ENCODE peak calls at places on chromosomes 6 and 20, in five cellular contexts. G is GM23338, S is heart left ventricle, F is NCI-H2029 treated with DMSO at 0.1 percent for 48 hours, O is NCI-H146. U is an unnamed sample.

GRCh38 chr20:44309763-44310663 is 989 bp downstream of the FITM2 start:
- DNase-seq in G (peak), S (peak), F (no peak), O (no peak), U (no peak)

GRCh38 chr6:165447141-165447540 is 137.7 kb upstream of the C6orf118 start:
- DNase-seq in G (no peak), S (no peak), F (no peak), O (no peak), U (no peak)

GRCh38 chr6:29216528-29216927 is 45.8 kb downstream of the OR2J2 start:
- DNase-seq in G (no peak), S (no peak), F (no peak), O (no peak), U (no peak)

GRCh38 chr20:55160996-55161395 is 685.6 kb downstream of the DOK5 start:
- DNase-seq in G (no peak), S (no peak), F (no peak), O (no peak), U (no peak)

GRCh38 chr20:46010491-46011405 is 2.0 kb downstream of the MMP9 start:
- DNase-seq in G (no peak), S (no peak), F (no peak), O (peak), U (no peak)

GRCh38 chr20:35903843-35904242 is 50.5 kb downstream of the SCAND1 start:
- DNase-seq in G (no peak), S (no peak), F (no peak), O (no peak), U (no peak)

GRCh38 chr6:143792402-143793339 is 50.5 kb upstream of the LTV1 start:
- DNase-seq in G (no peak), S (no peak), F (no peak), O (no peak), U (no peak)

GRCh38 chr6:82492134-82492533 is 128.5 kb downstream of the TPBG start:
- DNase-seq in G (no peak), S (no peak), F (no peak), O (peak), U (no peak)

GRCh38 chr6:127710668-127711067 is 133.7 kb downstream of the C6orf58 start:
- DNase-seq in G (no peak), S (no peak), F (no peak), O (no peak), U (no peak)

GRCh38 chr6:210104-210456 is 82.2 kb upstream of the DUSP22 start:
- DNase-seq in G (no peak), S (no peak), F (no peak), O (no peak), U (no peak)

GRCh38 chr20:47360207-47360488 is 3.6 kb upstream of the ZMYND8 start:
- DNase-seq in G (no peak), S (no peak), F (peak), O (no peak), U (no peak)

GRCh38 chr20:6920991-6921613 is 153.6 kb downstream of the BMP2 start:
- DNase-seq in G (no peak), S (no peak), F (no peak), O (peak), U (no peak)

GRCh38 chr20:634526-634925 is 18.5 kb downstream of the SRXN1 start:
- DNase-seq in G (no peak), S (no peak), F (no peak), O (no peak), U (no peak)

GRCh38 chr6:106451419-106451818 is 90.9 kb downstream of the CRYBG1 start:
- DNase-seq in G (no peak), S (no peak), F (no peak), O (no peak), U (no peak)

GRCh38 chr20:46752639-46753235 is 43.3 kb downstream of the SLC2A10 start:
- DNase-seq in G (peak), S (no peak), F (peak), O (peak), U (peak)

GRCh38 chr6:44422534-44422933 is 35.0 kb downstream of the CDC5L start:
- DNase-seq in G (no peak), S (no peak), F (no peak), O (no peak), U (no peak)

GRCh38 chr6:13794184-13794583 is 20.2 kb downstream of the MCUR1 start:
- DNase-seq in G (no peak), S (no peak), F (no peak), O (no peak), U (no peak)

GRCh38 chr6:127058027-127058426 is 60.4 kb upstream of the RSPO3 start:
- DNase-seq in G (no peak), S (no peak), F (no peak), O (no peak), U (no peak)

GRCh38 chr6:37520926-37521325 is 21.2 kb upstream of the CCDC167 start:
- DNase-seq in G (no peak), S (no peak), F (no peak), O (no peak), U (no peak)

GRCh38 chr6:39362487-39362865 is 40.0 kb upstream of the KCNK16 start:
- DNase-seq in G (peak), S (no peak), F (no peak), O (peak), U (no peak)

GRCh38 chr20:56780266-56780665 is 151.2 kb downstream of the TFAP2C start:
- DNase-seq in G (no peak), S (no peak), F (no peak), O (no peak), U (no peak)

GRCh38 chr6:127484207-127484858 is 25.1 kb upstream of the KIAA0408 start:
- DNase-seq in G (no peak), S (no peak), F (no peak), O (no peak), U (no peak)

GRCh38 chr6:143952947-143953346 is 55.1 kb downstream of the PLAGL1 start:
- DNase-seq in G (no peak), S (no peak), F (no peak), O (no peak), U (no peak)

GRCh38 chr6:90820436-90820835 is 233.6 kb upstream of the MAP3K7 start:
- DNase-seq in G (no peak), S (no peak), F (no peak), O (no peak), U (no peak)

GRCh38 chr6:93584280-93584679 is 164.9 kb upstream of the EPHA7 start:
- DNase-seq in G (no peak), S (no peak), F (no peak), O (no peak), U (no peak)

GRCh38 chr20:11174861-11175260 is 501.1 kb upstream of the JAG1 start:
- DNase-seq in G (no peak), S (no peak), F (no peak), O (no peak), U (no peak)

GRCh38 chr20:19875746-19876145 is 117.7 kb downstream of the RIN2 start:
- DNase-seq in G (no peak), S (peak), F (no peak), O (no peak), U (no peak)

GRCh38 chr6:25504661-25505060 is 147.4 kb upstream of the SCGN start:
- DNase-seq in G (no peak), S (no peak), F (no peak), O (peak), U (no peak)

GRCh38 chr6:31048090-31048489 is 37.8 kb downstream of the MUC22 start:
- DNase-seq in G (no peak), S (no peak), F (no peak), O (no peak), U (no peak)

GRCh38 chr20:30593572-30593971 is 663.9 kb upstream of the DEFB115 start:
- DNase-seq in G (peak), S (no peak), F (no peak), O (no peak), U (no peak)

GRCh38 chr6:43186019-43186418 is 4.0 kb downstream of the CUL9 start:
- DNase-seq in G (no peak), S (no peak), F (no peak), O (no peak), U (no peak)

GRCh38 chr6:33168202-33168601 is 24.1 kb downstream of the COL11A2 start:
- DNase-seq in G (no peak), S (no peak), F (no peak), O (no peak), U (peak)

GRCh38 chr6:101294051-101294638 is 99.4 kb upstream of the GRIK2 start:
- DNase-seq in G (no peak), S (no peak), F (no peak), O (no peak), U (no peak)

GRCh38 chr6:126039284-126039683 is 52.9 kb downstream of the TRMT11 start:
- DNase-seq in G (no peak), S (no peak), F (no peak), O (no peak), U (no peak)

GRCh38 chr6:28537509-28538140 is 11.9 kb downstream of the GPX5 start:
- DNase-seq in G (peak), S (no peak), F (no peak), O (peak), U (peak)

GRCh38 chr20:38674178-38675133 is 49.8 kb upstream of the SLC32A1 start:
- DNase-seq in G (peak), S (peak), F (peak), O (peak), U (peak)

GRCh38 chr6:166849762-166850181 is 106.6 kb downstream of the RNASET2 start:
- DNase-seq in G (no peak), S (no peak), F (no peak), O (no peak), U (no peak)

GRCh38 chr20:13525225-13525940 is 113.3 kb downstream of the TASP1 start:
- DNase-seq in G (no peak), S (no peak), F (no peak), O (no peak), U (no peak)

GRCh38 chr6:38138374-38138773 is 318.8 kb downstream of the ZFAND3 start:
- DNase-seq in G (peak), S (no peak), F (no peak), O (no peak), U (peak)

GRCh38 chr6:43942011-43942442 is 172.0 kb downstream of the VEGFA start:
- DNase-seq in G (no peak), S (no peak), F (no peak), O (peak), U (peak)